ENCODE peak calls at places on chromosomes 1 and 21, in eight cellular contexts. Z, M, V, A, B, J, C and H are unnamed samples.

GRCh38 chr1:41381691-41382530 is 20.7 kb downstream of the FOXO6 start:
- DNase-seq in Z (no peak), M (peak; percentile 19), V (no peak), A (no peak), B (peak; percentile 78), J (no peak), C (no peak), H (no peak)

GRCh38 chr21:36436829-36437744 is 42.8 kb downstream of the CLDN14 start:
- DNase-seq in Z (no peak), M (no peak), V (peak; percentile 26), A (no peak), B (no peak), J (no peak), C (no peak), H (no peak)

GRCh38 chr1:7771673-7772299 is 690 bp downstream of the VAMP3 start:
- DNase-seq in Z (no peak), M (peak; percentile 20), V (peak; percentile 18), A (no peak), B (no peak), J (no peak), C (no peak), H (peak; percentile 21)

GRCh38 chr1:35559317-35559944 is 1.8 kb downstream of the NCDN start:
- DNase-seq in Z (no peak), M (no peak), V (no peak), A (no peak), B (no peak), J (no peak), C (no peak), H (no peak)

GRCh38 chr1:56229183-56229582 is 350.2 kb downstream of the PLPP3 start:
- DNase-seq in Z (no peak), M (no peak), V (no peak), A (no peak), B (peak; percentile 71), J (no peak), C (no peak), H (no peak)

GRCh38 chr21:31156169-31156568 is 117.9 kb upstream of the KRTAP19-8 start:
- DNase-seq in Z (no peak), M (no peak), V (no peak), A (no peak), B (no peak), J (no peak), C (no peak), H (no peak)

GRCh38 chr21:44803651-44804050 is 2.0 kb upstream of the UBE2G2 start:
- DNase-seq in Z (no peak), M (no peak), V (no peak), A (no peak), B (no peak), J (no peak), C (no peak), H (no peak)

GRCh38 chr1:226871636-226872327 is 1.4 kb downstream of the PSEN2 start:
- DNase-seq in Z (no peak), M (no peak), V (no peak), A (peak; percentile 85), B (peak; percentile 13), J (no peak), C (no peak), H (no peak)

GRCh38 chr1:39671793-39672550 is at the start of gene NT5C1A:
- DNase-seq in Z (no peak), M (no peak), V (no peak), A (no peak), B (peak; percentile 71), J (no peak), C (no peak), H (no peak)

GRCh38 chr21:23162213-23162946 is 2164.2 kb downstream of the NCAM2 start:
- DNase-seq in Z (no peak), M (peak; percentile 0), V (no peak), A (no peak), B (no peak), J (no peak), C (no peak), H (no peak)

GRCh38 chr1:10646347-10646861 is 150.0 kb downstream of the CASZ1 start:
- DNase-seq in Z (no peak), M (peak; percentile 48), V (peak; percentile 51), A (no peak), B (no peak), J (peak; percentile 67), C (peak; percentile 20), H (peak; percentile 49)

GRCh38 chr1:162388615-162389014 is 7.1 kb downstream of the C1orf226 start:
- DNase-seq in Z (no peak), M (peak; percentile 56), V (no peak), A (no peak), B (no peak), J (no peak), C (no peak), H (no peak)

GRCh38 chr1:225877570-225877969 is 4.6 kb downstream of the TMEM63A start:
- DNase-seq in Z (no peak), M (peak; percentile 59), V (peak; percentile 55), A (no peak), B (peak; percentile 73), J (peak; percentile 45), C (no peak), H (peak; percentile 42)

GRCh38 chr1:206579747-206580437 is 32.4 kb downstream of the EIF2D start:
- DNase-seq in Z (no peak), M (no peak), V (peak; percentile 29), A (no peak), B (no peak), J (peak; percentile 22), C (no peak), H (peak; percentile 50)

GRCh38 chr1:30043731-30044408 is 679.5 kb downstream of the MATN1 start:
- DNase-seq in Z (no peak), M (no peak), V (no peak), A (peak; percentile 84), B (no peak), J (no peak), C (no peak), H (no peak)

DNA sequence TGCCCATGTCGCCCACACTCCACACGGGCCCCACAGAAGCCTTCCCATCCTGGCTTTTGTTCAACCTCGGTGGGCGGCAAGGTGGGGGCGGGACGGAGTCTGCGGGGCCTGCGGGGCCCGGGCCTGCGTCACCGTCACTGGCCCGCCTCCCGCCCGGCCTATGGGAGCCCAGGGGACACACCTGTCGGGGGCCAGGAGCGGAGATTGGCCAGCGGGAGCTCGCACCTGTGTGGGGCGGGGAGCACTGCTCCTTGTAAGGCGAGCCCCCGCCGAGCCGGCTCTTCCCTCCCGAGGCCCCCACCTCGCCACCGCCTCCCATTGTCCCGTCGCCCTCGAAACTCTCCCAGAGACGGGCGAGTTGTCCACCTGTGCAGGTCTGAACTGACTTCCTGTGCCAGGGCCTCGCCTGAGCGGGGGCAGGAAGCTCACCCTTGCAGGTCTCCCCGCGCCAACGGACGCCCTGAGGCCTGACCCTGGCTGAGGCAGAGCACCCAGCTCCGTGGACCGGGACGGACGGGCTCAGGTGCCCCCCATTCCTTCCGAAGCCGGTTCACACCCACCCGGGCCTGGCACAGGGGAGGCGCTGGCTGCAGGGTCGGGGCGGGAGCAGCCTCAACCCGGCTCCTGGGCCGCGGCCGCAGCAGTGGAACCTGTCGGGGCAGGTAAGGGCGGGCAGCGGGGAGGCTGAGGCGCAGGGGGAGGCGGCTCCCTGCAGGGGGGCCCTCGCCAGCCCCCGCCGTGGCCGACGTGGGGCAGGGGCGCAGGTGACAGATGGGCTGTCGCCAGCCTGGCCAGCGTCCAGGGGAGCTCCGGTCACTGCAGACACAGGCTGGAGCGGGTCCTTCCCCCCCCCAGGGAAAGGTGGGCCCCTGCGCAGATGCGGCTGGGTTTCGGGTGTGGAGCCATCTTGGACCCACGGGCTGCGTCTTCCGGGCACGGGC is 10.8 kb upstream of the TTLL10 start:
- DNase-seq in Z (no peak), M (no peak), V (no peak), A (no peak), B (no peak), J (no peak), C (no peak), H (no peak)
- H3K4me3 ChIP-seq in Z (no peak overlapping the region), M (no peak overlapping the region), V (no peak overlapping the region), A (peak overlapping the region; percentile 30), B (no peak overlapping the region), J (no peak overlapping the region), C (no peak overlapping the region), H (no peak overlapping the region)

GRCh38 chr1:234781241-234782056 is 171.5 kb upstream of the IRF2BP2 start:
- DNase-seq in Z (no peak), M (no peak), V (no peak), A (no peak), B (peak; percentile 13), J (peak; percentile 12), C (no peak), H (no peak)
- TF ChIP-seq CTCF in Z (no peak), M (no peak), V (no peak), A (no peak), B (peak; percentile 20), J (no peak), C (no peak), H (no peak)

DNA sequence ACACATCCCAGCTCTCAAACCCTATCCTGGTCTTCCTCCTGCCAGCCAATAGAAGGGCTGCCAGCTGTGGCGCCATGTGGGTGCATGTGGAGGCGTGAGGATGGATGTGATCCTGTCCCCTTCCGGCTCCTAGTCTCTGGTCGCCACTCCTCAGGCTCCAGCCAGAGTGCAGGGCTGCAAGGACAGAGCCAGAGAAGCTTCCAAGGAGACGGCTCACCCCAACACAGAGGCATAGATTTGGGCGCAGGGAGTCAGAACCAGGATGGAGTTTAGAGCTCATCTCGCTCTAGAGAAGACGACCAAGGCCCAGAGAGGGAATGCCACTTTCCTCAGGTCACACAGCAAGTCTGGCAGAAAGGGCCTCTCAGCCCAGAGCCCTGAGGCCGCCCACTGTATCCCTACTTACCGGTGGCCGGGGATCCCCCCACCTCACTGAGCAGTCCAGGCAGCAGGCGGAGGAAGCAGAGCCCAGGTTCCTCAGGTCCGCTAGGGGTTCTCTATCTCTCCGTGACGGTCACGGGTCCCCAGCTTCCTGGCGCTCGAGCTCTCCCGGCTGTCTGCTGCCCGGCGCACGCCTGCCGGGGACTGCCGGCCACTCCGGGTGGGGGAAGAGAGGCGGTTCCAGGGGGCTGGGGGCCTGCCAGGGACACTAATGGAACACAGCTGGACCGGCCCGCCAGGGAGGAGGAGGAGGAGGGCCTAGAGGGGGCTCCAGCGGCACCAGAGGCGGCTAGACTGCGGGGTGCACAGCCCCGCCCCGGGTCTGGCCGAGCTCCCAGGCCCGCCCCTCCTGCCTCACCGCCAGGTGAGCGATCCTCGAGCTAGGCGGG is at the start of gene COL16A1:
- DNase-seq in Z (no peak), M (peak; percentile 39), V (peak; percentile 82), A (no peak), B (peak; percentile 54), J (peak; percentile 52), C (no peak), H (peak; percentile 82)
- H3K4me3 ChIP-seq in Z (peak within 1 kb of the TSS; percentile 66), M (peak within 1 kb of the TSS; percentile 62), V (peak within 1 kb of the TSS; percentile 94), A (peak within 1 kb of the TSS; percentile 52), B (peak within 1 kb of the TSS; percentile 49), J (peak within 1 kb of the TSS; percentile 63), C (peak within 1 kb of the TSS; percentile 81), H (peak within 1 kb of the TSS; percentile 71)

GRCh38 chr1:115507256-115507589 is 134.5 kb upstream of the VANGL1 start:
- DNase-seq in Z (no peak), M (peak; percentile 68), V (peak; percentile 69), A (no peak), B (peak; percentile 64), J (peak; percentile 63), C (no peak), H (peak; percentile 53)
- TF ChIP-seq CTCF in Z (peak; percentile 71), M (peak; percentile 70), V (peak; percentile 58), A (no peak), B (peak; percentile 60), J (peak; percentile 57), C (peak; percentile 72), H (peak; percentile 68)

GRCh38 chr1:231037585-231038517 is 2.2 kb downstream of the FAM89A start:
- DNase-seq in Z (no peak), M (no peak), V (no peak), A (no peak), B (no peak), J (no peak), C (no peak), H (peak; percentile 58)
- H3K4me3 ChIP-seq in Z (no peak overlapping the region), M (no peak overlapping the region), V (no peak overlapping the region), A (no peak overlapping the region), B (no peak overlapping the region), J (no peak overlapping the region), C (no peak overlapping the region), H (no peak overlapping the region)

GRCh38 chr1:14435368-14436023 is 163.0 kb upstream of the KAZN start:
- DNase-seq in Z (no peak), M (no peak), V (no peak), A (no peak), B (peak; percentile 51), J (no peak), C (no peak), H (no peak)
- TF ChIP-seq CTCF in Z (no peak), M (no peak), V (no peak), A (no peak), B (peak; percentile 56), J (no peak), C (no peak), H (peak; percentile 2)